ENCODE peak calls at places on chromosomes 2 and 18, in five cellular contexts. One of them, this sample, is unnamed.

GRCh38 chr2:163771596-163771995 is 35.8 kb upstream of the FIGN start:
- DNase-seq in heart right ventricle: no peak
- DNase-seq in aorta: no peak
- DNase-seq in pancreas: no peak
- DNase-seq in GM23248: no peak
- DNase-seq in this sample: no peak

GRCh38 chr18:79422022-79422782 is 26.5 kb downstream of the NFATC1 start:
- DNase-seq in aorta: no peak
- DNase-seq in GM23248: peak; percentile 90
- DNase-seq in pancreas: no peak
- DNase-seq in heart right ventricle: no peak
- DNase-seq in this sample: no peak

GRCh38 chr2:62363166-62363565 is 142.8 kb downstream of the TMEM17 start:
- DNase-seq in heart right ventricle: no peak
- DNase-seq in pancreas: no peak
- DNase-seq in GM23248: no peak
- DNase-seq in aorta: no peak
- DNase-seq in this sample: no peak

GRCh38 chr2:226699321-226699720 is 100.3 kb downstream of the IRS1 start:
- DNase-seq in pancreas: no peak
- DNase-seq in aorta: peak; percentile 47
- DNase-seq in heart right ventricle: peak; percentile 67
- DNase-seq in GM23248: peak; percentile 62
- DNase-seq in this sample: no peak

GRCh38 chr2:176418768-176419167 is 149.5 kb downstream of the MTX2 start:
- DNase-seq in heart right ventricle: no peak
- DNase-seq in GM23248: peak; percentile 14
- DNase-seq in aorta: no peak
- DNase-seq in pancreas: no peak
- DNase-seq in this sample: no peak

GRCh38 chr2:11539317-11540147 is 5.7 kb downstream of the GREB1 start:
- DNase-seq in GM23248: no peak
- DNase-seq in pancreas: peak; percentile 65
- DNase-seq in aorta: no peak
- DNase-seq in heart right ventricle: no peak
- DNase-seq in this sample: no peak

GRCh38 chr2:207502799-207503198 is 27.0 kb upstream of the CREB1 start:
- DNase-seq in heart right ventricle: no peak
- DNase-seq in pancreas: no peak
- DNase-seq in aorta: no peak
- DNase-seq in GM23248: no peak
- DNase-seq in this sample: no peak

GRCh38 chr2:106885326-106885725 is 641 bp downstream of the ST6GAL2 start:
- DNase-seq in heart right ventricle: no peak
- DNase-seq in pancreas: no peak
- DNase-seq in GM23248: peak; percentile 10
- DNase-seq in aorta: no peak
- DNase-seq in this sample: no peak

GRCh38 chr2:218284106-218284811 is 8.0 kb downstream of the TMBIM1 start:
- DNase-seq in heart right ventricle: no peak
- DNase-seq in GM23248: peak; percentile 94
- DNase-seq in aorta: peak; percentile 79
- DNase-seq in pancreas: peak; percentile 69
- DNase-seq in this sample: no peak

GRCh38 chr18:48888681-48889080 is 62.1 kb downstream of the SMAD7 start:
- DNase-seq in aorta: no peak
- DNase-seq in GM23248: no peak
- DNase-seq in heart right ventricle: no peak
- DNase-seq in pancreas: no peak
- DNase-seq in this sample: no peak

GRCh38 chr2:73642338-73643018 is at the start of gene NAT8:
- DNase-seq in GM23248: no peak
- DNase-seq in aorta: no peak
- DNase-seq in heart right ventricle: no peak
- DNase-seq in pancreas: no peak
- DNase-seq in this sample: no peak

GRCh38 chr2:69235863-69236262 is 151.2 kb downstream of the GFPT1 start:
- DNase-seq in pancreas: no peak
- DNase-seq in heart right ventricle: no peak
- DNase-seq in GM23248: no peak
- DNase-seq in aorta: no peak
- DNase-seq in this sample: no peak

GRCh38 chr2:224611938-224612337 is 26.8 kb upstream of the CUL3 start:
- DNase-seq in pancreas: no peak
- DNase-seq in heart right ventricle: no peak
- DNase-seq in GM23248: no peak
- DNase-seq in aorta: no peak
- DNase-seq in this sample: no peak

GRCh38 chr2:127410871-127411396 is 7.3 kb upstream of the PROC start:
- DNase-seq in aorta: no peak
- DNase-seq in GM23248: peak; percentile 83
- DNase-seq in pancreas: no peak
- DNase-seq in heart right ventricle: no peak
- DNase-seq in this sample: no peak

GRCh38 chr2:105454801-105455485 is 56.1 kb upstream of the FHL2 start:
- DNase-seq in heart right ventricle: no peak
- DNase-seq in pancreas: no peak
- DNase-seq in aorta: peak; percentile 57
- DNase-seq in GM23248: peak; percentile 90
- DNase-seq in this sample: peak; percentile 50

GRCh38 chr18:5503740-5504139 is 40.1 kb downstream of the EPB41L3 start:
- DNase-seq in heart right ventricle: no peak
- DNase-seq in pancreas: no peak
- DNase-seq in GM23248: peak; percentile 62
- DNase-seq in aorta: no peak
- DNase-seq in this sample: no peak

GRCh38 chr2:150889141-150889540 is 372.5 kb downstream of the RBM43 start:
- DNase-seq in GM23248: peak; percentile 76
- DNase-seq in pancreas: no peak
- DNase-seq in aorta: no peak
- DNase-seq in heart right ventricle: no peak
- DNase-seq in this sample: no peak

GRCh38 chr18:8797206-8797605 is 91.8 kb downstream of the MTCL1 start:
- DNase-seq in pancreas: no peak
- DNase-seq in heart right ventricle: no peak
- DNase-seq in GM23248: peak; percentile 63
- DNase-seq in aorta: no peak
- DNase-seq in this sample: no peak

GRCh38 chr2:149330127-149331022 is at the start of gene LYPD6:
- DNase-seq in GM23248: peak; percentile 90
- DNase-seq in pancreas: peak; percentile 93
- DNase-seq in heart right ventricle: peak; percentile 48
- DNase-seq in aorta: peak; percentile 68
- DNase-seq in this sample: peak; percentile 74

GRCh38 chr2:110101280-110101844 is 14.3 kb downstream of the MALL start:
- DNase-seq in aorta: peak; percentile 98
- DNase-seq in pancreas: peak; percentile 87
- DNase-seq in heart right ventricle: peak; percentile 95
- DNase-seq in GM23248: peak; percentile 99
- DNase-seq in this sample: peak; percentile 97

GRCh38 chr2:28193552-28194383 is 198.9 kb upstream of the FOSL2 start:
- DNase-seq in pancreas: no peak
- DNase-seq in GM23248: no peak
- DNase-seq in aorta: no peak
- DNase-seq in heart right ventricle: no peak
- DNase-seq in this sample: no peak

GRCh38 chr2:12173271-12173942 is 427.0 kb downstream of the LPIN1 start:
- DNase-seq in aorta: no peak
- DNase-seq in heart right ventricle: no peak
- DNase-seq in GM23248: peak; percentile 27
- DNase-seq in pancreas: no peak
- DNase-seq in this sample: no peak

GRCh38 chr18:55509631-55510372 is 78.2 kb downstream of the TCF4 start:
- DNase-seq in aorta: no peak
- DNase-seq in heart right ventricle: peak; percentile 76
- DNase-seq in pancreas: no peak
- DNase-seq in GM23248: peak; percentile 88
- DNase-seq in this sample: no peak

GRCh38 chr2:113169002-113169530 is 4.7 kb upstream of the PSD4 start:
- DNase-seq in aorta: no peak
- DNase-seq in GM23248: no peak
- DNase-seq in pancreas: no peak
- DNase-seq in heart right ventricle: no peak
- DNase-seq in this sample: no peak

GRCh38 chr2:142040554-142040953 is 90.3 kb downstream of the LRP1B start:
- DNase-seq in pancreas: no peak
- DNase-seq in heart right ventricle: no peak
- DNase-seq in GM23248: no peak
- DNase-seq in aorta: no peak
- DNase-seq in this sample: no peak

GRCh38 chr2:142041996-142042395 is 88.8 kb downstream of the LRP1B start:
- DNase-seq in heart right ventricle: no peak
- DNase-seq in aorta: no peak
- DNase-seq in GM23248: no peak
- DNase-seq in pancreas: no peak
- DNase-seq in this sample: no peak

GRCh38 chr2:142042536-142043199 is 88.1 kb downstream of the LRP1B start:
- DNase-seq in aorta: no peak
- DNase-seq in pancreas: no peak
- DNase-seq in heart right ventricle: no peak
- DNase-seq in GM23248: no peak
- DNase-seq in this sample: no peak

GRCh38 chr2:142038826-142039225 is 92.0 kb downstream of the LRP1B start:
- DNase-seq in heart right ventricle: no peak
- DNase-seq in aorta: no peak
- DNase-seq in pancreas: no peak
- DNase-seq in GM23248: peak; percentile 34
- DNase-seq in this sample: no peak

DNA sequence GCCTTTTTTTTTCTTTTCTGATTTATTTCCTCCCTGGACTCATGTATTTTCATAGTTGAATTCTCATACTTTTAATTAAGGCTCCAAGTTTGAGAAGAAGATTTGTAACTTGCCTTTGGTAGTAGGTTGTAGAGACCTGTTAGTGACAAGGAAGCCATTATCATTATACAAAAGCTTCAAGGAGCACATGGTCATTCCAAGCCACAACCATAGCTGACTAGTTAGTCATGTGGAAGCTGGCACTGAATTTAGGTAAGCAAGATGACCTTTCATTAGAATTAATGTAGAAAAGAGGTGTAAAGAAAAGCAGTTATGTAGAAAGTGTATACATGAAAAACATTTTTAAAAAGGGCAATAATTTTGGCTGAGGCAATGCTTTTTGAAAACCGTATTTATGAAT is 89.7 kb downstream of the LRP1B start:
- DNase-seq in GM23248: peak; percentile 58
- DNase-seq in heart right ventricle: no peak
- DNase-seq in pancreas: no peak
- DNase-seq in aorta: no peak
- DNase-seq in this sample: no peak
- H3K27ac ChIP-seq in GM23248: no peak overlapping the region
- H3K27ac ChIP-seq in heart right ventricle: no peak overlapping the region
- H3K27ac ChIP-seq in pancreas: no peak overlapping the region
- H3K27ac ChIP-seq in aorta: no peak overlapping the region
- H3K27ac ChIP-seq in this sample: no peak overlapping the region

GRCh38 chr18:57811477-57812125 is 8.5 kb upstream of the ATP8B1 start:
- DNase-seq in aorta: no peak
- DNase-seq in GM23248: no peak
- DNase-seq in pancreas: no peak
- DNase-seq in heart right ventricle: no peak
- DNase-seq in this sample: no peak

GRCh38 chr18:57812126-57812477 is 9.0 kb upstream of the ATP8B1 start:
- DNase-seq in GM23248: no peak
- DNase-seq in pancreas: no peak
- DNase-seq in aorta: no peak
- DNase-seq in heart right ventricle: no peak
- DNase-seq in this sample: no peak

GRCh38 chr18:57814555-57814954 is 11.4 kb upstream of the ATP8B1 start:
- DNase-seq in aorta: no peak
- DNase-seq in GM23248: no peak
- DNase-seq in pancreas: no peak
- DNase-seq in heart right ventricle: no peak
- DNase-seq in this sample: no peak

GRCh38 chr18:57816208-57816999 is 13.3 kb upstream of the ATP8B1 start:
- DNase-seq in aorta: no peak
- DNase-seq in heart right ventricle: no peak
- DNase-seq in GM23248: no peak
- DNase-seq in pancreas: no peak
- DNase-seq in this sample: no peak

DNA sequence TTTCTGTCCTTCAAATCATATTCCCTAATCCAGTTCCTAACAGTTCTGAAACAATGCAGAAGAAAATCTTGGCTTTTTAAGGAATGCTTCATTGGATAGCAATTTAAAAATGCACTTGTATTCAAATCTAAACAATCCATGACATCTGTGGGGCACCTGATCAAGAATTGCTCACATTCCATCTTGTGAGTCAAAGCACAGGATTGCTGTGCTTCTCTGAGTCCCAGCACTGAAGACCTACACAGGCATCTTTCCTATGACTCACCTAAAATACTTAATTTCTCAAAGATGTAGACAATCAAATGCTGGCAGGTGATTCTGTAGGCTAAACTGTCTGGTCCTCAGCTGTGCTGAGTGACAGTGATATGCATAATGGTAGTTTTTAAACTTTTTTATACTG is 10.1 kb upstream of the ATP8B1 start:
- DNase-seq in aorta: no peak
- DNase-seq in heart right ventricle: no peak
- DNase-seq in pancreas: no peak
- DNase-seq in GM23248: peak; percentile 93
- DNase-seq in this sample: no peak
- H3K27ac ChIP-seq in aorta: no peak overlapping the region
- H3K27ac ChIP-seq in heart right ventricle: no peak overlapping the region
- H3K27ac ChIP-seq in pancreas: no peak overlapping the region
- H3K27ac ChIP-seq in GM23248: peak overlapping the region; percentile 11
- H3K27ac ChIP-seq in this sample: no peak overlapping the region

DNA sequence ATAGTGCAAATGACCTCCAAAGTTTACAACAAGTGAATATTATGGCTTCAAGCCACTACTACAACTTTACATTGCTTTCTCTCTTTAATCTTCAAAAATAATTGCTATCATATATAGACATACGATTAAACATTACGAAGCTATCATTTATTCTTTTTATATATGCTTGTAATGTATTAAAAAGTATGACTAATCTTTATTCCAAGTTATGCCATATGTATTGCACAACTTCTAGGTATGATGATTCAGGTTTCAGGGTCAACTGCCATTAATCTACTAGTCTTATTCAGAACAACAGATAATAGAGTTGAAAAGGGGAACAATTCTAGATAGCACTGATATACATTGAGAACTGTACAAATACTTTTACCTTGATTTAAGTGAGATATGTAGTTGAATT is 506.2 kb upstream of the TMEFF2 start:
- DNase-seq in aorta: no peak
- DNase-seq in heart right ventricle: no peak
- DNase-seq in pancreas: no peak
- DNase-seq in GM23248: no peak
- DNase-seq in this sample: no peak
- H3K27ac ChIP-seq in aorta: no peak overlapping the region
- H3K27ac ChIP-seq in heart right ventricle: no peak overlapping the region
- H3K27ac ChIP-seq in pancreas: no peak overlapping the region
- H3K27ac ChIP-seq in GM23248: no peak overlapping the region
- H3K27ac ChIP-seq in this sample: no peak overlapping the region

DNA sequence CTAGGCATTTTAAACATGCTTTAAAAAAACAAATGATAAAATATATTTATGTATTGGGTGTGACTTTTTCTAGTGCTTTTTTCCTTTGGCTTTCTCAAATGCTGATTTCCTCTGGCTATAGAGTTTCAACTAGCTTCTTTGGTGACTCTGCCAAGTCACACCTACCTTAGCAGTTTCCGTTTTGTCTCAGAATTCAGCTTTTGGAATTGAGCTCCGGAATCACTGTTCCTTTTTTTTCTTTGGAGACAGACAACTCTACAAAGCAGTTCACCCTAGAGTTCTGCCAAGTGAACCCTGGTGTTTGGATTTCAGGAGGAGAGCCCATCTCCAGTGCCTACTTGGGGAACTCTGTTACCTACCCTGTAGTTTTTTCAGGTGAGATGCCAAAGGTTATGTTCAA is 89.9 kb downstream of the UPP2 start:
- DNase-seq in pancreas: no peak
- DNase-seq in heart right ventricle: peak; percentile 13
- DNase-seq in aorta: no peak
- DNase-seq in GM23248: no peak
- DNase-seq in this sample: no peak
- H3K27ac ChIP-seq in pancreas: peak overlapping the region; percentile 17
- H3K27ac ChIP-seq in heart right ventricle: peak overlapping the region; percentile 58
- H3K27ac ChIP-seq in aorta: no peak overlapping the region
- H3K27ac ChIP-seq in GM23248: no peak overlapping the region
- H3K27ac ChIP-seq in this sample: peak overlapping the region; percentile 28